ENCODE peak calls at places on chromosomes 6 and 20, in five cellular contexts. M, Y, H, C and D are unnamed samples.

GRCh38 chr6:117270121-117270959 is 5.0 kb downstream of the VGLL2 start:
- DNase-seq in C (no peak), H (peak; percentile 25), Y (no peak), M (no peak), D (no peak)

GRCh38 chr20:37053230-37053950 is 42.4 kb downstream of the RBL1 start:
- DNase-seq in H (no peak), Y (no peak), M (no peak), C (no peak), D (no peak)

GRCh38 chr6:141265748-141266647 is 866.7 kb upstream of the GJE1 start:
- DNase-seq in H (peak; percentile 32), M (no peak), C (no peak), Y (no peak), D (no peak)

GRCh38 chr20:14477125-14477524 is 139.7 kb upstream of the FLRT3 start:
- DNase-seq in Y (no peak), C (no peak), H (peak; percentile 62), M (no peak), D (no peak)

GRCh38 chr6:16533721-16534136 is 227.5 kb downstream of the ATXN1 start:
- DNase-seq in M (no peak), Y (no peak), C (no peak), H (peak; percentile 16), D (no peak)

GRCh38 chr6:25088513-25088912 is 152.8 kb upstream of the RIPOR2 start:
- DNase-seq in C (no peak), M (no peak), Y (no peak), H (peak; percentile 43), D (peak; percentile 19)

GRCh38 chr6:138162104-138162946 is 586 bp downstream of the ARFGEF3 start:
- DNase-seq in Y (no peak), C (no peak), H (peak; percentile 4), M (no peak), D (no peak)

GRCh38 chr6:130218136-130218535 is 4.6 kb downstream of the SAMD3 start:
- DNase-seq in H (no peak), Y (no peak), M (no peak), C (no peak), D (no peak)

GRCh38 chr20:35910254-35910653 is 44.0 kb downstream of the SCAND1 start:
- DNase-seq in Y (no peak), C (no peak), H (no peak), M (no peak), D (no peak)

GRCh38 chr6:23532227-23532626 is 593.8 kb upstream of the NRSN1 start:
- DNase-seq in C (no peak), Y (no peak), M (no peak), H (no peak), D (no peak)

GRCh38 chr6:121319112-121319553 is 15.1 kb downstream of the TBC1D32 start:
- DNase-seq in Y (no peak), H (peak; percentile 42), C (no peak), M (no peak), D (no peak)

GRCh38 chr20:18287546-18287914 is 797 bp upstream of the ZNF133 start:
- DNase-seq in M (no peak), H (no peak), Y (no peak), C (no peak), D (no peak)

GRCh38 chr6:121794630-121795029 is 359.2 kb downstream of the GJA1 start:
- DNase-seq in Y (no peak), H (peak; percentile 91), C (no peak), M (no peak), D (no peak)

GRCh38 chr6:1346101-1346500 is 34.2 kb downstream of the FOXQ1 start:
- DNase-seq in M (no peak), C (no peak), Y (no peak), H (no peak), D (no peak)

GRCh38 chr20:5511930-5512329 is 195.2 kb upstream of the PROKR2 start:
- DNase-seq in C (no peak), Y (no peak), H (peak; percentile 28), M (no peak), D (no peak)

GRCh38 chr6:105310371-105310770 is 92.5 kb downstream of the PREP start:
- DNase-seq in M (no peak), C (no peak), Y (no peak), H (no peak), D (no peak)

GRCh38 chr6:91299544-91300491 is 712.9 kb upstream of the MAP3K7 start:
- DNase-seq in H (no peak), C (no peak), M (no peak), Y (no peak), D (no peak)

GRCh38 chr6:33846226-33846625 is 42.4 kb upstream of the MLN start:
- DNase-seq in Y (no peak), H (no peak), C (no peak), M (no peak), D (no peak)

GRCh38 chr6:38438097-38438496 is 201.6 kb downstream of the BTBD9 start:
- DNase-seq in C (no peak), Y (no peak), H (no peak), M (no peak), D (no peak)

GRCh38 chr6:38714239-38715015 is 684 bp upstream of the DNAH8 start:
- DNase-seq in M (no peak), Y (no peak), H (no peak), C (no peak), D (no peak)

GRCh38 chr6:81995548-81996289 is 243.2 kb upstream of the TENT5A start:
- DNase-seq in M (no peak), C (no peak), H (peak; percentile 57), Y (no peak), D (no peak)

GRCh38 chr6:141326426-141326825 is 806.3 kb upstream of the GJE1 start:
- DNase-seq in H (peak; percentile 98), Y (no peak), C (no peak), M (no peak), D (no peak)

GRCh38 chr6:149166324-149166723 is 151.2 kb upstream of the TAB2 start:
- DNase-seq in Y (no peak), C (no peak), M (no peak), H (no peak), D (no peak)

GRCh38 chr6:45728674-45729073 is 287.0 kb downstream of the CLIC5 start:
- DNase-seq in H (peak; percentile 82), Y (no peak), C (no peak), M (no peak), D (no peak)

GRCh38 chr20:9220874-9221547 is 152.1 kb downstream of the PLCB4 start:
- DNase-seq in C (no peak), M (no peak), H (peak; percentile 69), Y (no peak), D (no peak)

GRCh38 chr6:131966443-131966842 is 15.3 kb upstream of the CCN2 start:
- DNase-seq in C (no peak), H (no peak), Y (no peak), M (no peak), D (no peak)

GRCh38 chr6:163970846-163971564 is 556.5 kb downstream of the QKI start:
- DNase-seq in C (no peak), H (no peak), Y (no peak), M (no peak), D (peak; percentile 62)

GRCh38 chr6:113742342-113742741 is 114.8 kb upstream of the MARCKS start:
- DNase-seq in M (no peak), Y (no peak), H (no peak), C (no peak), D (no peak)

GRCh38 chr20:53748176-53748575 is 154.5 kb upstream of the ZNF217 start:
- DNase-seq in M (no peak), H (no peak), C (no peak), Y (no peak), D (no peak)

GRCh38 chr20:47957135-47957534 is 171.9 kb upstream of the SULF2 start:
- DNase-seq in H (no peak), M (no peak), Y (no peak), C (no peak), D (no peak)

GRCh38 chr6:29926081-29926794 is 16.1 kb upstream of the HLA-A start:
- DNase-seq in C (no peak), Y (no peak), H (no peak), M (no peak), D (no peak)

GRCh38 chr20:14055127-14055742 is 59.9 kb downstream of the MACROD2 start:
- DNase-seq in H (peak; percentile 56), C (peak; percentile 59), Y (no peak), M (no peak), D (no peak)

GRCh38 chr20:23143098-23143497 is 57.0 kb upstream of the CD93 start:
- DNase-seq in Y (no peak), C (no peak), H (peak; percentile 86), M (no peak), D (no peak)